ENCODE peak calls at places on chromosomes 13 and 19, in five cellular contexts. One of them, this sample, is unnamed. For H3K36me3 and H3K27me3, the result is how much of the 10 kb centered on the place peaks cover.

GRCh38 chr13:75473472-75473871 is 8.5 kb downstream of the TBC1D4 start:
- DNase-seq in body of pancreas: no peak
- DNase-seq in endothelial cell of umbilical vein: no peak
- DNase-seq in fibroblast of lung: peak
- DNase-seq in heart right ventricle: no peak
- DNase-seq in this sample: no peak

GRCh38 chr13:98653471-98653985 is 76.6 kb upstream of the STK24 start:
- DNase-seq in body of pancreas: peak
- DNase-seq in endothelial cell of umbilical vein: peak
- DNase-seq in fibroblast of lung: peak
- DNase-seq in heart right ventricle: peak
- DNase-seq in this sample: peak

GRCh38 chr19:55152017-55152416 is 3.0 kb upstream of the TNNT1 start:
- DNase-seq in body of pancreas: no peak
- DNase-seq in endothelial cell of umbilical vein: no peak
- DNase-seq in fibroblast of lung: no peak
- DNase-seq in heart right ventricle: no peak
- DNase-seq in this sample: no peak

GRCh38 chr13:48492123-48493075 is 40.5 kb downstream of the RCBTB2 start:
- DNase-seq in body of pancreas: peak
- DNase-seq in endothelial cell of umbilical vein: peak
- DNase-seq in fibroblast of lung: peak
- DNase-seq in heart right ventricle: peak
- DNase-seq in this sample: peak

GRCh38 chr19:33895366-33895765 is 98.7 kb downstream of the KCTD15 start:
- DNase-seq in body of pancreas: no peak
- DNase-seq in endothelial cell of umbilical vein: no peak
- DNase-seq in fibroblast of lung: no peak
- DNase-seq in heart right ventricle: no peak
- DNase-seq in this sample: no peak

GRCh38 chr19:4742717-4743646 is 19.3 kb upstream of the DPP9 start:
- DNase-seq in body of pancreas: peak
- DNase-seq in endothelial cell of umbilical vein: no peak
- DNase-seq in fibroblast of lung: no peak
- DNase-seq in heart right ventricle: no peak
- DNase-seq in this sample: no peak

GRCh38 chr13:42355118-42355840 is 83.3 kb downstream of the AKAP11 start:
- DNase-seq in body of pancreas: no peak
- DNase-seq in endothelial cell of umbilical vein: no peak
- DNase-seq in fibroblast of lung: no peak
- DNase-seq in heart right ventricle: no peak
- DNase-seq in this sample: no peak

GRCh38 chr13:61414686-61415664 is 674 bp downstream of the PCDH20 start:
- DNase-seq in body of pancreas: peak
- DNase-seq in endothelial cell of umbilical vein: peak
- DNase-seq in fibroblast of lung: peak
- DNase-seq in heart right ventricle: no peak
- DNase-seq in this sample: no peak

GRCh38 chr13:66036024-66036614 is 1194.0 kb downstream of the PCDH9 start:
- DNase-seq in body of pancreas: no peak
- DNase-seq in endothelial cell of umbilical vein: peak
- DNase-seq in fibroblast of lung: no peak
- DNase-seq in heart right ventricle: no peak
- DNase-seq in this sample: no peak

GRCh38 chr13:91719033-91719432 is 320.6 kb downstream of the GPC5 start:
- DNase-seq in body of pancreas: no peak
- DNase-seq in endothelial cell of umbilical vein: peak
- DNase-seq in fibroblast of lung: peak
- DNase-seq in heart right ventricle: no peak
- DNase-seq in this sample: no peak

GRCh38 chr13:52599853-52600603 is 42.2 kb upstream of the HNRNPA1L2 start:
- DNase-seq in body of pancreas: peak
- DNase-seq in endothelial cell of umbilical vein: peak
- DNase-seq in fibroblast of lung: peak
- DNase-seq in heart right ventricle: peak
- DNase-seq in this sample: no peak

GRCh38 chr13:113895436-113895835 is 31.6 kb upstream of the GAS6 start:
- DNase-seq in body of pancreas: no peak
- DNase-seq in endothelial cell of umbilical vein: no peak
- DNase-seq in fibroblast of lung: no peak
- DNase-seq in heart right ventricle: no peak
- DNase-seq in this sample: no peak

GRCh38 chr19:811511-812048 is 10.2 kb downstream of the PLPPR3 start:
- DNase-seq in body of pancreas: no peak
- DNase-seq in endothelial cell of umbilical vein: no peak
- DNase-seq in fibroblast of lung: no peak
- DNase-seq in heart right ventricle: no peak
- DNase-seq in this sample: no peak

GRCh38 chr19:808176-808741 is 11.0 kb downstream of the PTBP1 start:
- DNase-seq in body of pancreas: no peak
- DNase-seq in endothelial cell of umbilical vein: no peak
- DNase-seq in fibroblast of lung: no peak
- DNase-seq in heart right ventricle: no peak
- DNase-seq in this sample: no peak

GRCh38 chr19:812049-812816 is 9.5 kb downstream of the PLPPR3 start:
- DNase-seq in body of pancreas: no peak
- DNase-seq in endothelial cell of umbilical vein: no peak
- DNase-seq in fibroblast of lung: no peak
- DNase-seq in heart right ventricle: no peak
- DNase-seq in this sample: no peak

GRCh38 chr19:811007-811434 is 10.7 kb downstream of the PLPPR3 start:
- DNase-seq in body of pancreas: no peak
- DNase-seq in endothelial cell of umbilical vein: no peak
- DNase-seq in fibroblast of lung: no peak
- DNase-seq in heart right ventricle: no peak
- DNase-seq in this sample: no peak

DNA sequence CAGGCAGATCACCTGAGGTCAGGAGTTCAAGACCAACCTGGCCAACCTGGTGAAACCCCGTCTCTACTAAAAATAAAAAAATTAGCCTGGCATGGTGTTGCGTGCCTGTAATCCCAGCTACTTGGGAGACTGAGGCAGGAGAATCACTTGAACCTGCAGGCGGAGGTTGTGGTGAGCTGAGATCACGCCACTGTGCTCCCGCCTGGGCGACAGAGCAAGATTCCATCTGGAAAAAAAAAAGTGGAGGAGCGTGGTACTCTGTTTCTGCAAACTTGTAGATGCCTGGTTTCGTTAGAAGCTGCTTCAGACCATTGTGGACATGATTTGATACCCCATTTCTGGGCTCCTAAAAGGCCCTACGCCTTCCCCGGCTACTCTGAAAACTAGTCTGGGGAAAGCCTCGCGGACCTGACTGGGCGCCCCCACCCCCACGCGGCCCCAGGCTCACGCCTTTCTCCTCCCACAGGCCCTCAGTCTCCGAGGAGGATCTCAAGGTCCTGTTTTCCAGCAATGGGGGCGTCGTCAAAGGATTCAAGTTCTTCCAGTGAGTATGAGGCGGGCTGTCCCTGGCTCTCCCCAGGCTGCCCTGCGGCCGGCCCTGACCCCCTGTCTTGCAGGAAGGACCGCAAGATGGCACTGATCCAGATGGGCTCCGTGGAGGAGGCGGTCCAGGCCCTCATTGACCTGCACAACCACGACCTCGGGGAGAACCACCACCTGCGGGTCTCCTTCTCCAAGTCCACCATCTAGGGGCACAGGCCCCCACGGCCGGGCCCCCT is 11.5 kb downstream of the PLPPR3 start:
- DNase-seq in body of pancreas: no peak
- DNase-seq in endothelial cell of umbilical vein: no peak
- DNase-seq in fibroblast of lung: no peak
- DNase-seq in heart right ventricle: peak
- DNase-seq in this sample: no peak
- H3K36me3 ChIP-seq in body of pancreas: under half
- H3K36me3 ChIP-seq in endothelial cell of umbilical vein: half or more
- H3K36me3 ChIP-seq in fibroblast of lung: half or more
- H3K36me3 ChIP-seq in heart right ventricle: half or more
- H3K36me3 ChIP-seq in this sample: half or more

DNA sequence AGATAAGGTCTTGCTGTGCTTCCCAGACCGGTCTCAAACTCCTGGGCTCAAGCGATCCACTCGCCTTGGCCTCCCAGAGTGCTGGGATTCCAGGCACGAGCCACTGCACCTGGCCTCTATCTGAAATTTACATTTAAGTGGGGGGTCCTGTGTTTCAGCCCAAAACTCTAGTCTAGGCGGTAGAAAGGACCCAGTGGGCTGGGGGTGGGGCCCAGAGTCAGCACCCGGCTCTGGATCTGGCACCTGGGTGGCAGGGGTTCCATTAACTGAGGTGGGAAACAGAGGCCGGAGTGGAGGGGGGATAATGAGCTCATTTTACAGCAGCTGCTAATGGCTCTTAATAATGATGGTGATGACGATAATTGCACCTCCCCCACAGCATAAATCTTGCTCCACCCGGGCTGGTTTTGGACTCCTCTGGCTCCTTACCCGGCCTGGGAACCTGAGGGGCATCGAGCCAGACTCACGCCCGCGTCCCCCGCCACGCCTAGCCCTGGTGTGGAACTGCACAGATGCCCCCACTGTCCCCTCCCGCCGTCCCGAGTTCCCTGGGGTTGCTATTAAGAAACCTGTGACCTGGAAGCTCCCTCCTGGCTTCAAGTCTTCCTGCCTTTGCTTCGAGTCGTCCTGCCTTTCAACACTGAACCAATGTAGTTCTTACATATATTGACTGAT is 17.8 kb upstream of the KLF2 start:
- DNase-seq in body of pancreas: no peak
- DNase-seq in endothelial cell of umbilical vein: no peak
- DNase-seq in fibroblast of lung: no peak
- DNase-seq in heart right ventricle: no peak
- DNase-seq in this sample: no peak
- H3K27me3 ChIP-seq in body of pancreas: under half
- H3K27me3 ChIP-seq in endothelial cell of umbilical vein: under half
- H3K27me3 ChIP-seq in fibroblast of lung: under half
- H3K27me3 ChIP-seq in heart right ventricle: under half
- H3K27me3 ChIP-seq in this sample: under half

GRCh38 chr13:112526146-112526853 is 61.7 kb downstream of the TUBGCP3 start:
- DNase-seq in body of pancreas: no peak
- DNase-seq in endothelial cell of umbilical vein: no peak
- DNase-seq in fibroblast of lung: no peak
- DNase-seq in heart right ventricle: no peak
- DNase-seq in this sample: no peak
- H3K36me3 ChIP-seq in body of pancreas: under half
- H3K36me3 ChIP-seq in endothelial cell of umbilical vein: under half
- H3K36me3 ChIP-seq in fibroblast of lung: under half
- H3K36me3 ChIP-seq in heart right ventricle: under half
- H3K36me3 ChIP-seq in this sample: under half

GRCh38 chr19:38224014-38224862 is at the start of gene DPF1:
- DNase-seq in body of pancreas: peak
- DNase-seq in endothelial cell of umbilical vein: peak
- DNase-seq in fibroblast of lung: peak
- DNase-seq in heart right ventricle: peak
- DNase-seq in this sample: no peak

GRCh38 chr19:38229585-38230073 is 5.6 kb upstream of the DPF1 start:
- DNase-seq in body of pancreas: peak
- DNase-seq in endothelial cell of umbilical vein: peak
- DNase-seq in fibroblast of lung: peak
- DNase-seq in heart right ventricle: peak
- DNase-seq in this sample: no peak

GRCh38 chr19:38228491-38229439 is 4.7 kb upstream of the DPF1 start:
- DNase-seq in body of pancreas: peak
- DNase-seq in endothelial cell of umbilical vein: no peak
- DNase-seq in fibroblast of lung: no peak
- DNase-seq in heart right ventricle: no peak
- DNase-seq in this sample: no peak

GRCh38 chr19:38228005-38228377 is 4.0 kb upstream of the DPF1 start:
- DNase-seq in body of pancreas: no peak
- DNase-seq in endothelial cell of umbilical vein: no peak
- DNase-seq in fibroblast of lung: no peak
- DNase-seq in heart right ventricle: no peak
- DNase-seq in this sample: no peak

DNA sequence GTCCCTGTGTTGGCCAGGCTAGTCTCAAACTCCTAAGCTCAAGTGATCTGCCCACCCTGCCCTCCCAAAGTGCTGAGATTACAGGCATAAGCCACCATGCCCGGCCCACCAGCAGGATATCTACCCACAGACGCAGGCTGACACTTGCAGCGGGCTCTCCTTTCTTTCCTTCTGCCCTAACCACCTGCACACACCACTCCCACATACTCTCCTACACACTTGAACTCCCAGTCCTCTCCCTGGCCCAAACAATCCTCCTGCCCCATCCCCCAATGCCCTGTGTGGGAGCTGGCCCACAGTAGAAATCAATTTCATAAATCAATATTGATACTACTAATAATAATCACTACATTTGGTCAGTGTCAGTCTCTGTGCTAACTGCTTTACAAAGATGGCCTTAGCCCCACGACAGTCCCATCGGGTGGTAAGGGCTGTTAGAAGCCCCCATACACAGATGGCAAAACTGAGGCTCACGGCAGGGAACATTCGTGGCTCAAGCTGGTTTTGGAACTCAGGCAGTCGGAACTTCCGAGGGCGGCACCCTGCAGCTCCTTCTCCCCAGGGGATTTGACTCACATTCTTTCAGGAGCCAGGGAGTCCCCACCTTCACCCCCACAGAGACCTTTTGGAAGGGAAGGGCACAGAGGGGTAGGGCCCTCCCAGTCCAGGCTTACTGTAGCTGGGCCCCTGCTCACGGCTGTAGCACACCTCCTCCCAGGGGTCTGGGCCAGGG is 3.4 kb upstream of the DPF1 start:
- DNase-seq in body of pancreas: no peak
- DNase-seq in endothelial cell of umbilical vein: no peak
- DNase-seq in fibroblast of lung: no peak
- DNase-seq in heart right ventricle: no peak
- DNase-seq in this sample: no peak
- H3K27me3 ChIP-seq in body of pancreas: under half
- H3K27me3 ChIP-seq in endothelial cell of umbilical vein: under half
- H3K27me3 ChIP-seq in fibroblast of lung: under half
- H3K27me3 ChIP-seq in heart right ventricle: half or more
- H3K27me3 ChIP-seq in this sample: half or more